ENCODE peak calls at places on chromosomes 1 and 21, in four cellular contexts. N is K562, W is H1, J is GM12878. L is an unnamed sample.

GRCh38 chr1:41239988-41240610 is 2.0 kb downstream of the SCMH1 start:
- DNase-seq in N (no peak), W (no peak), J (no peak), L (peak; percentile 99)

GRCh38 chr1:211524521-211524920 is 32.6 kb upstream of the RD3 start:
- DNase-seq in N (no peak), W (no peak), J (no peak), L (no peak)

GRCh38 chr21:43840259-43840658 is 24.8 kb upstream of the AGPAT3 start:
- DNase-seq in N (no peak), W (no peak), J (no peak), L (no peak)

GRCh38 chr21:29155118-29155932 is 24.9 kb downstream of the MAP3K7CL start:
- DNase-seq in N (no peak), W (no peak), J (no peak), L (no peak)

GRCh38 chr21:45998871-45999580 is 17.5 kb downstream of the COL6A1 start:
- DNase-seq in N (no peak), W (no peak), J (no peak), L (no peak)

GRCh38 chr1:151164732-151165280 is 896 bp downstream of the LYSMD1 start:
- DNase-seq in N (no peak), W (no peak), J (no peak), L (peak; percentile 25)

GRCh38 chr1:168419746-168420145 is 124.1 kb downstream of the XCL2 start:
- DNase-seq in N (no peak), W (no peak), J (no peak), L (no peak)

GRCh38 chr1:236391008-236391407 is 3.1 kb upstream of the EDARADD start:
- DNase-seq in N (no peak), W (peak; percentile 13), J (no peak), L (no peak)

GRCh38 chr1:196438324-196438723 is 169.9 kb downstream of the KCNT2 start:
- DNase-seq in N (no peak), W (no peak), J (no peak), L (peak; percentile 84)

GRCh38 chr1:231238298-231238697 is 2.7 kb upstream of the GNPAT start:
- DNase-seq in N (no peak), W (no peak), J (no peak), L (peak; percentile 56)

GRCh38 chr1:205226868-205227583 is 720 bp upstream of the TMCC2 start:
- DNase-seq in N (peak; percentile 37), W (no peak), J (no peak), L (peak; percentile 56)

GRCh38 chr1:156873659-156874058 is 13.0 kb downstream of the NTRK1 start:
- DNase-seq in N (no peak), W (no peak), J (no peak), L (no peak)

GRCh38 chr1:43779805-43780403 is 72.6 kb downstream of the ST3GAL3 start:
- DNase-seq in N (no peak), W (no peak), J (no peak), L (no peak)

GRCh38 chr1:27713139-27713725 is 12.5 kb upstream of the FAM76A start:
- DNase-seq in N (no peak), W (no peak), J (no peak), L (no peak)

GRCh38 chr1:109249654-109250401 is 489 bp downstream of the CELSR2 start:
- DNase-seq in N (peak; percentile 77), W (peak; percentile 61), J (no peak), L (no peak)

GRCh38 chr1:221718391-221719277 is 23.3 kb downstream of the DUSP10 start:
- DNase-seq in N (no peak), W (no peak), J (no peak), L (peak; percentile 79)

GRCh38 chr1:116956378-116956777 is 45.2 kb upstream of the CD101 start:
- DNase-seq in N (no peak), W (no peak), J (no peak), L (no peak)

GRCh38 chr1:219959540-219960208 is 31.3 kb upstream of the SLC30A10 start:
- DNase-seq in N (no peak), W (no peak), J (no peak), L (no peak)

GRCh38 chr1:55970711-55971110 is 608.7 kb downstream of the PLPP3 start:
- DNase-seq in N (no peak), W (no peak), J (no peak), L (no peak)

GRCh38 chr1:22611530-22611947 is 24.9 kb upstream of the C1QA start:
- DNase-seq in N (peak; percentile 74), W (peak; percentile 92), J (no peak), L (peak; percentile 24)

GRCh38 chr1:100794719-100795645 is 75.4 kb downstream of the VCAM1 start:
- DNase-seq in N (no peak), W (no peak), J (no peak), L (no peak)

GRCh38 chr1:27872059-27872801 is at the start of gene THEMIS2:
- DNase-seq in N (peak; percentile 97), W (peak; percentile 88), J (no peak), L (no peak)

GRCh38 chr1:112704511-112704907 is 2.4 kb downstream of the RHOC start:
- DNase-seq in N (no peak), W (no peak), J (no peak), L (no peak)

GRCh38 chr1:171998711-171999110 is 157.4 kb downstream of the DNM3 start:
- DNase-seq in N (no peak), W (no peak), J (no peak), L (no peak)

GRCh38 chr1:33379631-33380354 is 51.1 kb downstream of the PHC2 start:
- DNase-seq in N (no peak), W (no peak), J (no peak), L (no peak)

GRCh38 chr1:177586429-177586828 is 383.4 kb downstream of the SEC16B start:
- DNase-seq in N (no peak), W (no peak), J (no peak), L (no peak)

GRCh38 chr1:1355376-1355775 is 3.0 kb downstream of the MXRA8 start:
- DNase-seq in N (no peak), W (peak; percentile 74), J (no peak), L (no peak)

GRCh38 chr1:8055973-8056372 is 29.9 kb upstream of the ERRFI1 start:
- DNase-seq in N (no peak), W (no peak), J (no peak), L (peak; percentile 33)

GRCh38 chr1:84078108-84078823 is 65.8 kb upstream of the PRKACB start:
- DNase-seq in N (peak; percentile 15), W (peak; percentile 79), J (no peak), L (no peak)

GRCh38 chr1:243325305-243325890 is 69.6 kb downstream of the SDCCAG8 start:
- DNase-seq in N (peak; percentile 54), W (no peak), J (no peak), L (peak; percentile 39)

GRCh38 chr1:95013948-95014574 is 58.7 kb downstream of the ALG14 start:
- DNase-seq in N (no peak), W (no peak), J (no peak), L (peak; percentile 92)

GRCh38 chr1:30299393-30299792 is 424.0 kb downstream of the MATN1 start:
- DNase-seq in N (no peak), W (no peak), J (no peak), L (no peak)

GRCh38 chr1:30295674-30296073 is 427.7 kb downstream of the MATN1 start:
- DNase-seq in N (no peak), W (no peak), J (no peak), L (no peak)

DNA sequence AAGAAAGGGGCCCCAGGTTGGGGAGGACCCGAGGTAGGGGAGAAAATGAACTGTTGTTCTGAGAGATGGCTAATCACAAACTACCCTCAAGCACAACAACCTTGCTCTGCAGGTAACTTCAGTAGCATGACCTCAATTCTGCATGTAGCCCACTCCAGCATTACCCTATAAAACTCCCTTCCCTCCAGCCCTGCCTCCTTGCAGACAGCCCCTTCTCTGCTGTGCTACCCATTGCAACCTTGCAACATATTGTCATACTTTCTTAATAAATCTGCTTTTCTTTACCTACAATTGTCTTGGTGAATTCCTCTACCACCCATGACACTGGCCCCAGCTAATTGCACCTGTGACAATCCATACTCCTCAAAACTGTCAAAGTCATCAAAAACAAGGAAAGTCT is 428.9 kb downstream of the MATN1 start:
- DNase-seq in N (no peak), W (no peak), J (no peak), L (no peak)
- TF ChIP-seq HDAC6 in N (no peak), W (no peak), J (no peak), L (no peak)

GRCh38 chr1:4467241-4467640 is 187.2 kb upstream of the AJAP1 start:
- DNase-seq in N (no peak), W (no peak), J (no peak), L (no peak)

GRCh38 chr1:4468804-4469514 is 185.4 kb upstream of the AJAP1 start:
- DNase-seq in N (no peak), W (no peak), J (no peak), L (no peak)

GRCh38 chr1:4463631-4464030 is 190.8 kb upstream of the AJAP1 start:
- DNase-seq in N (no peak), W (no peak), J (no peak), L (no peak)

GRCh38 chr1:4464478-4464877 is 189.9 kb upstream of the AJAP1 start:
- DNase-seq in N (no peak), W (no peak), J (no peak), L (no peak)

GRCh38 chr1:4468386-4468785 is 186.0 kb upstream of the AJAP1 start:
- DNase-seq in N (no peak), W (no peak), J (no peak), L (no peak)
- TF ChIP-seq HDAC6 in N (no peak), W (no peak), J (no peak), L (no peak)

GRCh38 chr21:31201144-31201543 is 142.9 kb downstream of the TIAM1 start:
- DNase-seq in N (no peak), W (no peak), J (no peak), L (no peak)
- TF ChIP-seq HDAC6 in N (no peak), W (no peak), J (no peak), L (no peak)

GRCh38 chr1:45584351-45585109 is 689 bp downstream of the NASP start:
- DNase-seq in N (peak; percentile 94), W (peak; percentile 94), J (peak; percentile 51), L (peak; percentile 85)

GRCh38 chr1:45586769-45587168 is 2.9 kb downstream of the NASP start:
- DNase-seq in N (no peak), W (peak; percentile 14), J (no peak), L (no peak)

GRCh38 chr1:45583666-45584350 is at the start of gene NASP:
- DNase-seq in N (peak; percentile 94), W (peak; percentile 97), J (no peak), L (peak; percentile 74)

GRCh38 chr1:45585110-45585426 is 1.2 kb downstream of the NASP start:
- DNase-seq in N (no peak), W (no peak), J (no peak), L (no peak)

DNA sequence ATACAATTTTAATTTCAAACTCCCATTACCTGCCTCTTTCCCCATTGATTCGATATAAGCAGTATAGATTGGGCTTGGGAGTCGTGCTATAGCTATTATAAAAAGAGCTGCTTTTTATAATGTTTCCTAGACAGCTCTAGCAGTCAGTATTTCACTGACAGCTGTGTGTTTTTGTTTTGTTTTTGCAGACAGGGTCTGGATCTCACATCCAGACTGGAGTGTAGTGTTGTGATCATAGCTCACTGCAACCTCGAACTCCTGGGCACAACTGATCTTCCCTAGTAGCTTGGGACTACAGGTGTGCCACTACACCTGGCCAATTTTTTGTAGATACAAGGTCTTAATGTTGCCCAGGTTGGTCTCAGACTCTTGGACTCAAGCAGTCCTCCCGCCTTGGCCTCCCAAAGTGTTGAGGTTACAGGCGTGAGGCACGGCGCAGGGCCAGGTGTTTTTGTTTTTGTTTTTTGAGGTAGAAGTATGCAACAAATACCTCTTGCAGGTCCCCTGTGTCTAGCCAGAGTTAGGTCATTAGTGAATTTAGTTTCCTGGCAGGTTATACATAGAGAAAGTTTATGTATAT is 1.7 kb downstream of the NASP start:
- DNase-seq in N (no peak), W (peak; percentile 40), J (no peak), L (no peak)
- TF ChIP-seq HDAC6 in N (no peak), W (no peak), J (no peak), L (no peak)